ENCODE peak calls at places on chromosome X, in five cellular contexts. Z is activated CD4-positive, alpha-beta T cell treated with anti-CD3 and anti-CD28 coated beads for 4 hours; C is stimulated activated naive B cell treated with anti-CD40 and anti-IgM and Interleukin-4, amounts not matched to agents 10 μg/mL and 1 μg/mL and 100 μg/mL, for 72 hours; W is HCT116; B is stimulated activated CD4-positive, alpha-beta T cell treated with anti-CD3 and anti-CD28 coated beads, Interleukin-15, amount 100 ng/mL, for 1 hour. Y is an unnamed sample.

GRCh38 chrX:99172958-99173357 is 1237.1 kb downstream of the PCDH19 start:
- DNase-seq in Z (no peak), B (no peak), C (no peak), W (no peak), Y (no peak)

GRCh38 chrX:2723316-2723879 is 28.4 kb upstream of the XG start:
- DNase-seq in Z (no peak), W (no peak), B (no peak), C (no peak), Y (no peak)

GRCh38 chrX:21153503-21153902 is 220.7 kb upstream of the CNKSR2 start:
- DNase-seq in W (no peak), B (no peak), C (no peak), Z (no peak), Y (no peak)

GRCh38 chrX:46957299-46957698 is 45.1 kb downstream of the JADE3 start:
- DNase-seq in B (no peak), W (no peak), Z (no peak), C (no peak), Y (no peak)

GRCh38 chrX:16148896-16149295 is 18.4 kb upstream of the MAGEB17 start:
- DNase-seq in B (no peak), W (no peak), C (no peak), Z (no peak), Y (no peak)

GRCh38 chrX:150694738-150695410 is 1.7 kb downstream of the MTMR1 start:
- DNase-seq in W (no peak), C (peak; percentile 11), Z (peak; percentile 2), B (no peak), Y (no peak)

GRCh38 chrX:41589634-41590270 is 99.0 kb upstream of the GPR34 start:
- DNase-seq in C (no peak), W (no peak), Z (no peak), B (no peak), Y (no peak)

GRCh38 chrX:11257711-11258110 is 35.5 kb upstream of the AMELX start:
- DNase-seq in W (no peak), Z (no peak), C (no peak), B (no peak), Y (no peak)

GRCh38 chrX:153689654-153690465 is 2.1 kb downstream of the SLC6A8 start:
- DNase-seq in Z (no peak), W (no peak), C (no peak), B (no peak), Y (no peak)

GRCh38 chrX:71367396-71367795 is 1.2 kb downstream of the TAF1 start:
- DNase-seq in B (no peak), W (no peak), C (no peak), Z (peak; percentile 4), Y (no peak)

GRCh38 chrX:45035071-45035470 is 162.1 kb downstream of the KDM6A start:
- DNase-seq in Z (no peak), C (no peak), B (no peak), W (no peak), Y (no peak)

GRCh38 chrX:138886769-138887168 is 175.3 kb upstream of the FGF13 start:
- DNase-seq in Z (no peak), W (no peak), B (no peak), C (no peak), Y (peak; percentile 77)

GRCh38 chrX:140701480-140701879 is 8.1 kb upstream of the LINC00632 start:
- DNase-seq in W (no peak), Z (no peak), B (no peak), C (no peak), Y (no peak)

GRCh38 chrX:47380268-47380667 is 9.9 kb downstream of the ZNF157 start:
- DNase-seq in B (peak; percentile 17), Z (peak; percentile 62), W (no peak), C (peak; percentile 51), Y (peak; percentile 39)

GRCh38 chrX:44945736-44946135 is 72.7 kb downstream of the KDM6A start:
- DNase-seq in C (no peak), Z (peak; percentile 1), W (no peak), B (no peak), Y (no peak)

GRCh38 chrX:121322159-121322558 is 274.7 kb downstream of the GLUD2 start:
- DNase-seq in Z (no peak), W (no peak), B (no peak), C (no peak), Y (no peak)